ENCODE peak calls at places on chromosomes 7 and 10, in four cellular contexts. K is stimulated activated CD8-positive, alpha-beta memory T cell treated with anti-CD3 and anti-CD28 coated beads, Interleukin-15, amount 100 ng/mL, for 24 hours; R is NCI-H82; Y is activated CD8-positive, alpha-beta T cell treated with anti-CD3 and anti-CD28 coated beads for 36 hours. C is an unnamed sample.

GRCh38 chr10:27104919-27105318 is 4.6 kb upstream of the ANKRD26 start:
- DNase-seq in K (no peak), R (no peak), Y (peak), C (no peak)

GRCh38 chr7:28654111-28654510 is 241.8 kb downstream of the CREB5 start:
- DNase-seq in K (no peak), R (peak), Y (no peak), C (peak)

GRCh38 chr10:35347088-35347487 is 10.8 kb downstream of the CCNY start:
- DNase-seq in K (no peak), R (no peak), Y (no peak), C (no peak)

GRCh38 chr10:122020202-122020601 is 31.2 kb downstream of the TACC2 start:
- DNase-seq in K (no peak), R (no peak), Y (no peak), C (no peak)

GRCh38 chr7:32164341-32164996 is 94.3 kb upstream of the PDE1C start:
- DNase-seq in K (no peak), R (peak), Y (no peak), C (peak)

GRCh38 chr10:32618482-32618881 is 172.5 kb downstream of the CCDC7 start:
- DNase-seq in K (no peak), R (no peak), Y (no peak), C (no peak)

GRCh38 chr10:27188259-27188658 is 33.1 kb downstream of the MASTL start:
- DNase-seq in K (no peak), R (no peak), Y (no peak), C (no peak)

GRCh38 chr10:3542185-3542611 is 242.8 kb downstream of the KLF6 start:
- DNase-seq in K (no peak), R (no peak), Y (no peak), C (no peak)

GRCh38 chr7:92517626-92518025 is 10.7 kb downstream of the PEX1 start:
- DNase-seq in K (no peak), R (no peak), Y (no peak), C (no peak)

GRCh38 chr7:11343818-11344413 is 370.2 kb downstream of the PHF14 start:
- DNase-seq in K (no peak), R (peak), Y (no peak), C (peak)

GRCh38 chr10:5752301-5752871 is 60.8 kb downstream of the GDI2 start:
- DNase-seq in K (no peak), R (no peak), Y (no peak), C (no peak)

GRCh38 chr10:122461367-122461728 is at the start of gene HTRA1:
- DNase-seq in K (no peak), R (peak), Y (no peak), C (no peak)

GRCh38 chr10:35231646-35232045 is 104.7 kb upstream of the CCNY start:
- DNase-seq in K (no peak), R (no peak), Y (no peak), C (no peak)

GRCh38 chr7:122970740-122971725 is 24.5 kb downstream of the TAS2R16 start:
- DNase-seq in K (no peak), R (no peak), Y (no peak), C (no peak)

GRCh38 chr7:159014297-159015062 is 130.2 kb downstream of the VIPR2 start:
- DNase-seq in K (no peak), R (no peak), Y (no peak), C (no peak)

GRCh38 chr7:51000956-51001355 is 218.3 kb upstream of the GRB10 start:
- DNase-seq in K (no peak), R (peak), Y (no peak), C (no peak)

GRCh38 chr7:132569884-132570614 is 6.2 kb downstream of the PLXNA4 start:
- DNase-seq in K (no peak), R (no peak), Y (no peak), C (no peak)

GRCh38 chr10:6507311-6507710 is 72.8 kb downstream of the PRKCQ start:
- DNase-seq in K (no peak), R (no peak), Y (peak), C (no peak)

GRCh38 chr10:127159648-127160245 is 36.6 kb downstream of the INSYN2A start:
- DNase-seq in K (no peak), R (no peak), Y (no peak), C (no peak)

GRCh38 chr10:58070964-58071363 is 196.7 kb downstream of the IPMK start:
- DNase-seq in K (no peak), R (no peak), Y (no peak), C (no peak)

GRCh38 chr10:33337335-33337854 is 2.9 kb upstream of the NRP1 start:
- DNase-seq in K (no peak), R (no peak), Y (no peak), C (no peak)

GRCh38 chr10:90171014-90171722 is 469.8 kb downstream of the KIF20B start:
- DNase-seq in K (no peak), R (no peak), Y (no peak), C (no peak)

GRCh38 chr10:20622522-20623270 is 274.4 kb downstream of the NEBL start:
- DNase-seq in K (no peak), R (no peak), Y (no peak), C (no peak)

C was measured in NCI-H1694 treated with DMSO at 0.1 percent for 48 hours.